ENCODE peak calls at places on chromosomes 4 and X, in seven cellular contexts. One of them, this sample, is unnamed.

GRCh38 chrX:151082077-151082948 is 94.1 kb upstream of the GPR50 start:
- DNase-seq in stomach: peak; percentile 65
- DNase-seq in HepG2: peak; percentile 15
- DNase-seq in GM12878: no peak
- DNase-seq in transverse colon: peak; percentile 53
- DNase-seq in A549: peak; percentile 51
- DNase-seq in SK-N-SH: peak; percentile 79
- DNase-seq in this sample: peak; percentile 70

GRCh38 chr4:128879283-128879682 is 69.8 kb downstream of the JADE1 start:
- DNase-seq in stomach: no peak
- DNase-seq in HepG2: no peak
- DNase-seq in GM12878: no peak
- DNase-seq in transverse colon: no peak
- DNase-seq in A549: no peak
- DNase-seq in SK-N-SH: no peak
- DNase-seq in this sample: no peak

GRCh38 chrX:82589410-82589809 is 918.7 kb upstream of the POU3F4 start:
- DNase-seq in stomach: no peak
- DNase-seq in HepG2: no peak
- DNase-seq in GM12878: no peak
- DNase-seq in transverse colon: no peak
- DNase-seq in A549: peak; percentile 1
- DNase-seq in SK-N-SH: no peak
- DNase-seq in this sample: no peak

GRCh38 chr4:165464813-165465381 is 86.1 kb downstream of the CPE start:
- DNase-seq in stomach: no peak
- DNase-seq in HepG2: peak; percentile 18
- DNase-seq in GM12878: no peak
- DNase-seq in transverse colon: no peak
- DNase-seq in A549: peak; percentile 26
- DNase-seq in SK-N-SH: peak; percentile 54
- DNase-seq in this sample: no peak

GRCh38 chrX:110086162-110086915 is 83.4 kb downstream of the TMEM164 start:
- DNase-seq in stomach: no peak
- DNase-seq in HepG2: peak; percentile 73
- DNase-seq in GM12878: no peak
- DNase-seq in transverse colon: no peak
- DNase-seq in A549: peak; percentile 75
- DNase-seq in SK-N-SH: no peak
- DNase-seq in this sample: no peak

GRCh38 chrX:77668391-77669237 is 117.4 kb downstream of the ATRX start:
- DNase-seq in stomach: no peak
- DNase-seq in HepG2: peak; percentile 1
- DNase-seq in GM12878: no peak
- DNase-seq in transverse colon: no peak
- DNase-seq in A549: peak; percentile 40
- DNase-seq in SK-N-SH: no peak
- DNase-seq in this sample: no peak

GRCh38 chr4:104896623-104897296 is 249.9 kb upstream of the TET2 start:
- DNase-seq in stomach: no peak
- DNase-seq in HepG2: no peak
- DNase-seq in GM12878: peak; percentile 46
- DNase-seq in transverse colon: no peak
- DNase-seq in A549: no peak
- DNase-seq in SK-N-SH: no peak
- DNase-seq in this sample: no peak

GRCh38 chr4:106362426-106362825 is 6.2 kb downstream of the GIMD1 start:
- DNase-seq in stomach: no peak
- DNase-seq in HepG2: no peak
- DNase-seq in GM12878: no peak
- DNase-seq in transverse colon: no peak
- DNase-seq in A549: no peak
- DNase-seq in SK-N-SH: no peak
- DNase-seq in this sample: no peak

GRCh38 chrX:130330146-130330545 is 9.6 kb upstream of the SLC25A14 start:
- DNase-seq in stomach: no peak
- DNase-seq in HepG2: no peak
- DNase-seq in GM12878: no peak
- DNase-seq in transverse colon: no peak
- DNase-seq in A549: no peak
- DNase-seq in SK-N-SH: no peak
- DNase-seq in this sample: no peak

GRCh38 chrX:130336531-130336930 is 3.2 kb upstream of the SLC25A14 start:
- DNase-seq in stomach: no peak
- DNase-seq in HepG2: no peak
- DNase-seq in GM12878: no peak
- DNase-seq in transverse colon: no peak
- DNase-seq in A549: no peak
- DNase-seq in SK-N-SH: no peak
- DNase-seq in this sample: no peak

GRCh38 chrX:130330706-130331105 is 9.0 kb upstream of the SLC25A14 start:
- DNase-seq in stomach: peak; percentile 56
- DNase-seq in HepG2: peak; percentile 43
- DNase-seq in GM12878: peak; percentile 5
- DNase-seq in transverse colon: peak; percentile 47
- DNase-seq in A549: peak; percentile 75
- DNase-seq in SK-N-SH: peak; percentile 63
- DNase-seq in this sample: peak; percentile 24
- TF ChIP-seq CTCF in stomach: no peak
- TF ChIP-seq CTCF in HepG2: peak; percentile 84
- TF ChIP-seq CTCF in GM12878: peak; percentile 66
- TF ChIP-seq CTCF in transverse colon: peak; percentile 39
- TF ChIP-seq CTCF in A549: peak; percentile 70
- TF ChIP-seq CTCF in SK-N-SH: peak; percentile 68
- TF ChIP-seq CTCF in this sample: no peak

GRCh38 chrX:66021407-66021757 is 18.5 kb downstream of the VSIG4 start:
- DNase-seq in stomach: no peak
- DNase-seq in HepG2: no peak
- DNase-seq in GM12878: no peak
- DNase-seq in transverse colon: no peak
- DNase-seq in A549: no peak
- DNase-seq in SK-N-SH: no peak
- DNase-seq in this sample: no peak

GRCh38 chrX:66021758-66022741 is 17.8 kb downstream of the VSIG4 start:
- DNase-seq in stomach: no peak
- DNase-seq in HepG2: no peak
- DNase-seq in GM12878: no peak
- DNase-seq in transverse colon: no peak
- DNase-seq in A549: no peak
- DNase-seq in SK-N-SH: no peak
- DNase-seq in this sample: no peak

GRCh38 chrX:66024570-66024969 is 15.3 kb downstream of the VSIG4 start:
- DNase-seq in stomach: no peak
- DNase-seq in HepG2: no peak
- DNase-seq in GM12878: no peak
- DNase-seq in transverse colon: no peak
- DNase-seq in A549: no peak
- DNase-seq in SK-N-SH: no peak
- DNase-seq in this sample: no peak

GRCh38 chrX:66023726-66024467 is 16.0 kb downstream of the VSIG4 start:
- DNase-seq in stomach: no peak
- DNase-seq in HepG2: no peak
- DNase-seq in GM12878: no peak
- DNase-seq in transverse colon: no peak
- DNase-seq in A549: no peak
- DNase-seq in SK-N-SH: no peak
- DNase-seq in this sample: no peak

GRCh38 chrX:66022742-66023725 is 16.8 kb downstream of the VSIG4 start:
- DNase-seq in stomach: no peak
- DNase-seq in HepG2: no peak
- DNase-seq in GM12878: no peak
- DNase-seq in transverse colon: no peak
- DNase-seq in A549: peak; percentile 7
- DNase-seq in SK-N-SH: no peak
- DNase-seq in this sample: no peak
- TF ChIP-seq EP300 in stomach: no peak
- TF ChIP-seq EP300 in HepG2: no peak
- TF ChIP-seq EP300 in GM12878: no peak
- TF ChIP-seq EP300 in transverse colon: no peak
- TF ChIP-seq EP300 in A549: no peak
- TF ChIP-seq EP300 in SK-N-SH: no peak
- TF ChIP-seq EP300 in this sample: no peak

GRCh38 chr4:39638358-39639239 is at the start of gene SMIM14:
- DNase-seq in stomach: peak; percentile 98
- DNase-seq in HepG2: peak; percentile 96
- DNase-seq in GM12878: no peak
- DNase-seq in transverse colon: peak; percentile 99
- DNase-seq in A549: peak; percentile 97
- DNase-seq in SK-N-SH: peak; percentile 98
- DNase-seq in this sample: peak; percentile 99
- TF ChIP-seq CTCF in stomach: no peak
- TF ChIP-seq CTCF in HepG2: peak; percentile 36
- TF ChIP-seq CTCF in GM12878: no peak
- TF ChIP-seq CTCF in transverse colon: peak; percentile 56
- TF ChIP-seq CTCF in A549: no peak
- TF ChIP-seq CTCF in SK-N-SH: no peak
- TF ChIP-seq CTCF in this sample: peak; percentile 66

DNA sequence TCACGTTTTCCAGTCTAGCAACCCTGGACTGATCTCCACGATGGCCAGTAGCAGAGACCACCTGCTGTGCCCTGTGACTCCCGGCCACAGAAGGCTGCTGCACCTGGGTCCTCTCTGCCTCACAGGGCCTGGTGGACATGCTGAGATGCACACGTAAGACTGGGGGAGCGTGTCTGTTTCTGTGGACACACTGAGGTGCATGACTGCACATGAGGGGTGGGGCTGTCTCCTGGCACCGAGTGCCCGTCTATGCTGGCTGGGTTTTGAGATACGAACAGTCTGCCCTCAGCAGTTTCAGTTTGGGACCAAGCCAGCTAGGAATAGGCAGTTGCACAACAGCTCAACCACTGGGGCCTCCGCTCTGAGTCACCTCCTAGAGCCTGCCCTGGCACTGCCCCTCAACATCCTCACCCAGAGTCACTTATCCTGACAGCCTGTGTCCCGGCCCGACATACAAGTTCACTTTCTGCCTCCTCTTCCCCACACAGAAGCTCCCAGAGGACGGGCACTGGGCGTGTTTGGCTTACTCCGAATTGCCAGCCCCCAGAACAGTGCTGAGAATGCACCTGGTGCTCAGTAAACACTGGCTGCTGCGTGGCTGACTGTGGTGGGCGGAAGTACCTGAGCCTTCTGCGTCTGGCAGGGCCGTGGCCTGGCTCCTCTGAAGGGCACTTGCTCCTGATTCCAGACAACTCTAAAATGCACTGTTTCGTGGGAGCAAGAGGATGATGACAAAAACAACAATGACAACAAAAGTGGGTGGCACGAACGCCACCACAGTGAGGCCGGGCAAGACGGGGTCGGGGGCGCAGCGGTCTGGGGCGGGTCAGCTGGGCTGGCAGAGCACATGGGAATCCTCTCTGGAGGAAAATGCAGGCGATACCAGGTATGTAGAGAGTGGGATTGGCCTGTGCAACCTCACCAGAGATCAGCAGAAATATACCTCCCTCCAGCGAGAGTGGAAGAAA is 30.9 kb downstream of the RNF212 start:
- DNase-seq in stomach: peak; percentile 90
- DNase-seq in HepG2: no peak
- DNase-seq in GM12878: no peak
- DNase-seq in transverse colon: peak; percentile 74
- DNase-seq in A549: peak; percentile 65
- DNase-seq in SK-N-SH: no peak
- DNase-seq in this sample: no peak
- TF ChIP-seq EP300 in stomach: no peak
- TF ChIP-seq EP300 in HepG2: no peak
- TF ChIP-seq EP300 in GM12878: no peak
- TF ChIP-seq EP300 in transverse colon: no peak
- TF ChIP-seq EP300 in A549: no peak
- TF ChIP-seq EP300 in SK-N-SH: no peak
- TF ChIP-seq EP300 in this sample: no peak

GRCh38 chr4:130306566-130306965 is 1210.6 kb downstream of the C4orf33 start:
- DNase-seq in stomach: no peak
- DNase-seq in HepG2: no peak
- DNase-seq in GM12878: no peak
- DNase-seq in transverse colon: no peak
- DNase-seq in A549: peak; percentile 2
- DNase-seq in SK-N-SH: no peak
- DNase-seq in this sample: no peak
- TF ChIP-seq CTCF in stomach: no peak
- TF ChIP-seq CTCF in HepG2: peak; percentile 7
- TF ChIP-seq CTCF in GM12878: no peak
- TF ChIP-seq CTCF in transverse colon: no peak
- TF ChIP-seq CTCF in A549: no peak
- TF ChIP-seq CTCF in SK-N-SH: peak; percentile 41
- TF ChIP-seq CTCF in this sample: no peak

GRCh38 chr4:148120216-148120615 is 322.0 kb downstream of the NR3C2 start:
- DNase-seq in stomach: no peak
- DNase-seq in HepG2: no peak
- DNase-seq in GM12878: no peak
- DNase-seq in transverse colon: no peak
- DNase-seq in A549: no peak
- DNase-seq in SK-N-SH: no peak
- DNase-seq in this sample: no peak

GRCh38 chr4:148126825-148127224 is 315.4 kb downstream of the NR3C2 start:
- DNase-seq in stomach: no peak
- DNase-seq in HepG2: no peak
- DNase-seq in GM12878: no peak
- DNase-seq in transverse colon: no peak
- DNase-seq in A549: no peak
- DNase-seq in SK-N-SH: no peak
- DNase-seq in this sample: no peak

GRCh38 chr4:148118628-148119027 is 323.6 kb downstream of the NR3C2 start:
- DNase-seq in stomach: no peak
- DNase-seq in HepG2: no peak
- DNase-seq in GM12878: no peak
- DNase-seq in transverse colon: no peak
- DNase-seq in A549: no peak
- DNase-seq in SK-N-SH: no peak
- DNase-seq in this sample: no peak

GRCh38 chr4:148124512-148124911 is 317.7 kb downstream of the NR3C2 start:
- DNase-seq in stomach: no peak
- DNase-seq in HepG2: no peak
- DNase-seq in GM12878: no peak
- DNase-seq in transverse colon: no peak
- DNase-seq in A549: no peak
- DNase-seq in SK-N-SH: no peak
- DNase-seq in this sample: no peak
- TF ChIP-seq EP300 in stomach: no peak
- TF ChIP-seq EP300 in HepG2: no peak
- TF ChIP-seq EP300 in GM12878: no peak
- TF ChIP-seq EP300 in transverse colon: no peak
- TF ChIP-seq EP300 in A549: no peak
- TF ChIP-seq EP300 in SK-N-SH: no peak
- TF ChIP-seq EP300 in this sample: no peak

This sample was measured in ovary.